ENCODE peak calls at places on chromosomes 6 and 20, in four cellular contexts. L is HepG2, Y is GM12878, R is H1. B is an unnamed sample.
A peak's percentile ranks its signal among the peaks of the same experiment; 100 is the strongest.

GRCh38 chr6:120211955-120212792 is 862.6 kb upstream of the MAN1A1 start:
- DNase-seq in L (peak; percentile 64), Y (no peak), R (no peak), B (no peak)

GRCh38 chr6:108653864-108654402 is 93.2 kb downstream of the FOXO3 start:
- DNase-seq in L (no peak), Y (no peak), R (no peak), B (no peak)

GRCh38 chr6:146546440-146546839 is 2.8 kb downstream of the RAB32 start:
- DNase-seq in L (peak; percentile 24), Y (no peak), R (no peak), B (no peak)

GRCh38 chr6:170516783-170517616 is 36.1 kb downstream of the PSMB1 start:
- DNase-seq in L (peak; percentile 74), Y (no peak), R (no peak), B (peak; percentile 40)

GRCh38 chr6:164692772-164693171 is 616.6 kb downstream of the C6orf118 start:
- DNase-seq in L (no peak), Y (no peak), R (no peak), B (no peak)

GRCh38 chr6:73521351-73522254 is 771 bp upstream of the EEF1A1 start:
- DNase-seq in L (peak; percentile 69), Y (no peak), R (no peak), B (no peak)

GRCh38 chr20:24746351-24746685 is 202.8 kb upstream of the CST7 start:
- DNase-seq in L (no peak), Y (no peak), R (no peak), B (no peak)

GRCh38 chr6:5085638-5086293 is 625 bp downstream of the PPP1R3G start:
- DNase-seq in L (no peak), Y (no peak), R (no peak), B (peak; percentile 25)

GRCh38 chr6:160261991-160262718 is 3.5 kb upstream of the SLC22A2 start:
- DNase-seq in L (peak; percentile 45), Y (no peak), R (no peak), B (no peak)

GRCh38 chr20:16147221-16147620 is 426.0 kb downstream of the KIF16B start:
- DNase-seq in L (no peak), Y (no peak), R (no peak), B (no peak)

GRCh38 chr20:40617594-40617993 is 71.4 kb downstream of the MAFB start:
- DNase-seq in L (no peak), Y (no peak), R (no peak), B (no peak)

GRCh38 chr6:44127186-44128019 is at the start of the genes MRPL14 and TMEM63B:
- DNase-seq in L (peak; percentile 76), Y (peak; percentile 52), R (peak; percentile 59), B (peak; percentile 46)

GRCh38 chr6:124772733-124773319 is 189.4 kb upstream of the RNF217 start:
- DNase-seq in L (no peak), Y (no peak), R (no peak), B (no peak)

GRCh38 chr6:17448165-17448564 is 54.8 kb downstream of the CAP2 start:
- DNase-seq in L (no peak), Y (no peak), R (no peak), B (no peak)

GRCh38 chr6:160141001-160141726 is 19.5 kb downstream of the SLC22A1 start:
- DNase-seq in L (no peak), Y (no peak), R (no peak), B (no peak)

GRCh38 chr6:144215402-144215931 is 65.2 kb downstream of the STX11 start:
- DNase-seq in L (peak; percentile 23), Y (peak; percentile 8), R (no peak), B (no peak)

DNA sequence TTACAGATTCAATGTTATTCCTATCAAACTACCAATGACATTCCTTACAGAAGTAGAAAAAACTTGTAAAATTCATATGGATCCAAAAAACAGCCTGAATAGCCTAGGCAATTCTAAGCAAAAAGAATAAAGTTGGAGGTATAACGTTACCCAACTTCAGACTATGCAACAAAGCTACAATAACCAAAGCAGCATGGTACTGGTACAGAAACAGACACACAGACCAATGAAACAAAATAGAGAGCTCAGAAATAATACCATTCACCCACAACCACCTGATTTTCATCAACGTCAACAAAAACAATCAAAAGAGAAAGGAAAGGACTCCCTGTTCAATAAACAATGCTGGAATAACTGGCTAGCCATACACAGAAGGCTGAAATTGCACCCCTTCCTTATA is 17.2 kb upstream of the PLN start:
- DNase-seq in L (no peak), Y (no peak), R (no peak), B (no peak)
- H3K4me1 ChIP-seq in L (no peaks in the 10 kb centered on the region), Y (no peaks in the 10 kb centered on the region), R (no peaks in the 10 kb centered on the region), B (no peaks in the 10 kb centered on the region)

GRCh38 chr6:109793793-109794192 is 102.7 kb downstream of the FIG4 start:
- DNase-seq in L (no peak), Y (no peak), R (no peak), B (no peak)
- TF ChIP-seq YY1 in L (no peak), Y (no peak), R (no peak), B (no peak)

GRCh38 chr20:62768234-62768814 is 27.9 kb upstream of the MRGBP start:
- DNase-seq in L (no peak), Y (no peak), R (no peak), B (no peak)
- TF ChIP-seq SUZ12 in L (no peak), Y (no peak), R (no peak), B (no peak)

GRCh38 chr6:157541618-157542404 is 160.8 kb downstream of the ZDHHC14 start:
- DNase-seq in L (no peak), Y (no peak), R (no peak), B (no peak)
- H3K4me1 ChIP-seq in L (peaks cover 56% of the 10 kb centered on the region), Y (no peaks in the 10 kb centered on the region), R (no peaks in the 10 kb centered on the region), B (no peaks in the 10 kb centered on the region)

GRCh38 chr20:13364278-13365170 is 143.4 kb downstream of the ISM1 start:
- DNase-seq in L (no peak), Y (no peak), R (no peak), B (no peak)
- TF ChIP-seq YY1 in L (no peak), Y (no peak), R (no peak), B (no peak)

GRCh38 chr20:63070301-63070625 is 63.5 kb upstream of the BHLHE23 start:
- DNase-seq in L (no peak), Y (no peak), R (no peak), B (no peak)
- TF ChIP-seq SUZ12 in L (no peak), Y (no peak), R (no peak), B (no peak)

GRCh38 chr20:7155794-7156193 is 388.3 kb downstream of the BMP2 start:
- DNase-seq in L (no peak), Y (no peak), R (no peak), B (no peak)
- H3K4me1 ChIP-seq in L (no peaks in the 10 kb centered on the region), Y (no peaks in the 10 kb centered on the region), R (no peaks in the 10 kb centered on the region), B (no peaks in the 10 kb centered on the region)

B was measured in NT2/D1.